ENCODE peak calls at places on chromosomes 4 and X, in six cellular contexts. Q is HepG2, P is GM12878, S is K562, V is GM12891, E is H1. Z is an unnamed sample.

GRCh38 chr4:182175788-182176519 is 67.2 kb upstream of the TENM3 start:
- DNase-seq in P (no peak), Q (no peak), S (no peak), V (no peak), E (no peak), Z (no peak)

GRCh38 chr4:165369522-165369921 is 9.3 kb upstream of the CPE start:
- DNase-seq in Q (peak; percentile 99), V (no peak), P (no peak), S (no peak), E (no peak), Z (no peak)

GRCh38 chr4:57184378-57185031 is 74.3 kb upstream of the IGFBP7 start:
- DNase-seq in S (no peak), V (no peak), E (no peak), Q (no peak), P (no peak), Z (no peak)

GRCh38 chr4:115920637-115921036 is 807.2 kb upstream of the NDST4 start:
- DNase-seq in S (no peak), Q (no peak), V (no peak), P (no peak), E (no peak), Z (no peak)

GRCh38 chr4:179981161-179981560 is 2262.0 kb upstream of the TENM3 start:
- DNase-seq in S (no peak), V (no peak), E (no peak), P (no peak), Q (no peak), Z (no peak)

GRCh38 chrX:33543757-33544156 is 332.4 kb upstream of the DMD start:
- DNase-seq in S (no peak), Q (no peak), V (no peak), E (no peak), P (no peak), Z (no peak)

GRCh38 chrX:113929004-113929403 is 654.9 kb upstream of the HTR2C start:
- DNase-seq in P (no peak), V (no peak), S (peak; percentile 18), Q (peak; percentile 36), E (peak; percentile 46), Z (no peak)

GRCh38 chr4:77861500-77861899 is 1.1 kb upstream of the MRPL1 start:
- DNase-seq in E (no peak), Q (peak; percentile 3), P (no peak), V (no peak), S (no peak), Z (no peak)

GRCh38 chr4:137755033-137755471 is 222.8 kb upstream of the PCDH18 start:
- DNase-seq in S (no peak), V (no peak), P (no peak), E (no peak), Q (no peak), Z (no peak)

GRCh38 chr4:108814327-108814726 is 51.5 kb upstream of the ETNPPL start:
- DNase-seq in Q (no peak), S (no peak), P (no peak), E (no peak), V (no peak), Z (no peak)

GRCh38 chr4:73978886-73979285 is 2.9 kb downstream of the PF4 start:
- DNase-seq in E (no peak), S (no peak), P (no peak), Q (no peak), V (no peak), Z (no peak)

GRCh38 chr4:146943691-146944375 is 1.8 kb downstream of the TTC29 start:
- DNase-seq in Q (peak; percentile 32), S (no peak), V (no peak), E (no peak), P (no peak), Z (no peak)

GRCh38 chr4:15696866-15697265 is 6.0 kb upstream of the BST1 start:
- DNase-seq in Q (no peak), V (no peak), P (no peak), S (no peak), E (no peak), Z (no peak)

GRCh38 chrX:56233682-56234081 is 1.5 kb downstream of the KLF8 start:
- DNase-seq in V (no peak), S (no peak), Q (no peak), P (peak; percentile 60), E (peak; percentile 56), Z (peak; percentile 22)

GRCh38 chr4:24810016-24810415 is 14.6 kb downstream of the SOD3 start:
- DNase-seq in P (no peak), E (no peak), S (no peak), V (no peak), Q (no peak), Z (no peak)

GRCh38 chrX:93591398-93591797 is 82.0 kb downstream of the NAP1L3 start:
- DNase-seq in Q (no peak), P (no peak), E (no peak), S (no peak), V (no peak), Z (no peak)

GRCh38 chrX:148813422-148813821 is 313.0 kb downstream of the AFF2 start:
- DNase-seq in S (no peak), P (no peak), V (no peak), Q (no peak), E (no peak), Z (no peak)

GRCh38 chr4:75545526-75545925 is 10.3 kb upstream of the ODAPH start:
- DNase-seq in S (no peak), V (no peak), E (no peak), Q (no peak), P (no peak), Z (no peak)

GRCh38 chr4:52371861-52372260 is 287.2 kb downstream of the USP46 start:
- DNase-seq in S (no peak), E (no peak), Q (no peak), V (no peak), P (no peak), Z (no peak)

DNA sequence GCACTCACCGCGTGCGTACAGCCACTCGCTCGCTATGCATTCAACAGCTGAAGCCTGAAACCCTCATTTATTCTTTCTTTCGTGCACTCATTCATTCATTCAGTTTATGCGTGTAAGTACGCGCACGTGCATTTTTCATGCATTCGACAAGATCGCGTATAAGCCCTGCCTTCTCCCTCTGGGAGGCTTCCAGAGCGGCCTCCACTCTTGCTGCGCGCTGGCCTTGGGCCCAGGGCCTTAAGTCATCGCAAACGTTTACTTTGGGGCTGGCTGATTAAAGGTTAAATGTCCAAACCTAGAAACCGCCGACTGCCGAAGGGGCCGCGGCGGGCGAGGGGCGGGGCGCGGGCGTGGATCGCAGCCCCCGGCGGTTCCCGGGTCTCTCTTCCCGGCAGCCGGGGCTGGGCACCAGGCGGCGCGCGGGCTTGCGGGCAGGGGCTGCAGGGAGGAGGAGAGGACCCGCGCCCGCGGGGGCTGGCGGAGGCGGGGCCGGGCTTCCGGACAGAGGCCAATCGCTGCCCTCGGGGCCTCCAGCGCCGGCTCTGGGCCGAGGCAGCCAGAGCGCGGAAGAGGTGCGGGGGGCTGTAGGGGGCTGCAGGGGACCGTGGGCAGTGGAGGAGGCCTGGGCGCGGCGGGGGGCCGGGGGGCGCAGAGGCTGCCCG is at the start of gene GYG2:
- DNase-seq in V (no peak), P (no peak), E (peak; percentile 76), S (peak; percentile 36), Q (peak; percentile 64), Z (no peak)
- TF ChIP-seq TAF1 in V (no peak), P (no peak), E (no peak), S (no peak), Q (no peak), Z (no peak)

GRCh38 chr4:170854097-170854496 is 764.3 kb upstream of the AADAT start:
- DNase-seq in V (no peak), P (no peak), S (no peak), E (no peak), Q (no peak), Z (no peak)
- TF ChIP-seq POLR2AphosphoS5 in V (no peak), P (no peak), S (no peak), E (no peak), Q (no peak), Z (no peak)

DNA sequence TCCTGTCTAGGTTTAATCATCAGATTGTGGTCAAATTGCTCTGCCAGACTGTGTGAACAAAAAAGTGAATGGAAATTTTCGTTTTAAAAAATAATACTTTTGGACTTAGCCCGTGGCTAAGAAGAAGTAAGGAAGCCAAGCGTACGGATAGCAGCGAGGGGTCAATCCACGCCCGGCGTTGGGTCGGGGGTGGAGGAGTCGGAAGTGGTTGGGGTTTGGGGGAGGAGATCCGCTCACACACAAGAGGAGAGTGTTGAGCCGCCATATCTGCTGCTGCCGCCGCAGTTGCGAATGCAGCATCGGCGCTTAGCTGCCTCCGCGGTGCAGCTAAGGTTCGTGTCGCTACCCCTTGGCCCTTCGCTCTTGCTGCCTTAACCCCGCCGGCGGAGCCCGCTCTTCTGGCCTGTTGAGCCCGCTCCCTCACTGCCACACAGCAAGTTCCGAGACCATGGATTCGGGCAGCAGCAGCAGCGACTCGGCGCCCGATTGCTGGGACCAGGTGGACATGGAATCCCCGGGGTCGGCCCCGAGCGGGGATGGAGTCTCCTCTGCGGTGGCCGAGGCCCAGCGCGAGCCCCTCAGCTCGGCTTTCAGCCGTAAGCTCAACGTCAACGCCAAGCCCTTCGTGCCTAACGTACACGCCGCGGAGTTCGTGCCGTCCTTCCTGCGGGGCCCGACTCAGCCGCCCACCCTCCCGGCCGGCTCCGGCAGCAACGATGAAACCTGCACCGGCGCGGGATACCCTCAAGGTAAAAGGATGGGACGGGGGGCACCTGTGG is at the start of gene GSPT2:
- DNase-seq in V (peak; percentile 30), Q (no peak), P (peak; percentile 34), E (peak; percentile 47), S (peak; percentile 30), Z (peak; percentile 31)
- TF ChIP-seq POLR2A in V (peak; percentile 83), Q (no peak), P (peak; percentile 95), E (peak; percentile 70), S (peak; percentile 41), Z (peak; percentile 86)

GRCh38 chr4:36224969-36225903 is 19.1 kb downstream of the ARAP2 start:
- DNase-seq in S (no peak), V (no peak), E (no peak), Q (peak; percentile 28), P (no peak), Z (no peak)

GRCh38 chr4:36222702-36223101 is 21.6 kb downstream of the ARAP2 start:
- DNase-seq in Q (no peak), S (no peak), E (no peak), P (no peak), V (no peak), Z (no peak)

GRCh38 chr4:36230523-36230922 is 13.8 kb downstream of the ARAP2 start:
- DNase-seq in Q (no peak), V (no peak), E (no peak), P (no peak), S (no peak), Z (no peak)

GRCh38 chr4:36227913-36228312 is 16.4 kb downstream of the ARAP2 start:
- DNase-seq in Q (no peak), S (no peak), E (no peak), P (no peak), V (no peak), Z (no peak)

DNA sequence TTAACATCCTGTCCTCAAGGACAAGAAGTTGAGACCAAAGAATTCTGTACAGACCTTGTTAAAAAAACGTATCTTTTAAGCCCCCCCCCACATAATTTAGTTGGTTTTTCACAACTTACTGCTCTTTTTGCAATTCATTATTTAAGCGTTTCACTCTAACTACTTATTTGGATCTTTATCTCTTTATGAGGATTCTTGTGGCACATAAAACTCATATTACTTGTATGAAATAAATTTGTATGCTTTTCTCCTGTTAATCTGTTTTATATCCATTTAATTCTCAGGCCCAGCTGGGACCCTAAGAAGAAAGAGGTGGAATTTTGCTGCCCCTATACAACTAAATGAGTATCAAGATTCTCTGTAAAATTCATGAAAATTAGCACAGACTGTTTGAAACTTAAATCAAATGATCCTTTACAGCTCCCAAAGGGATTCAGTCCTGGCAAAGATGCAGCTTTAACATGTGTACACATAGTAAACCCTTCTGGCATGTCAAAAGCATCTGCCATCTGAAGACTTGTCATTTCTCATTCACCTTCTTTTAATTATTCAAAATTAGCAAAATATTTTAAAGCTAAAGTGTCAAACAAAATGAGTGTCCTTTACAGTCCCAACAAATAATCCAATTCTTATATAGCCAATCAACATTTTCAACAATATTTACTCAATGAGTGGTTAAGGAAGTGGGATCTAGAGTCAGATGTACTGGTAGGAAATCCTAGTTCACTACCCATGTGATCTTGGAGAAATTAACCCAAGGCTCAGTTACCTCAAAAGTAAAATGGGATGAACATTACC is 17.7 kb downstream of the ARAP2 start:
- DNase-seq in Q (no peak), E (no peak), S (no peak), V (no peak), P (no peak), Z (no peak)
- TF ChIP-seq TAF1 in Q (no peak), E (no peak), S (no peak), V (no peak), P (no peak), Z (no peak)